ENCODE peak calls at places on chromosomes 5 and 9, in five cellular contexts. One of them, this sample, is unnamed.

GRCh38 chr5:107676702-107677101 is 6.0 kb upstream of the EFNA5 start:
- DNase-seq in effector memory CD4-positive, alpha-beta T cell: no peak
- DNase-seq in NCI-H2081: no peak
- DNase-seq in GM19239: no peak
- DNase-seq in NCI-H69: no peak
- DNase-seq in this sample: no peak

GRCh38 chr5:148855249-148856008 is 29.0 kb downstream of the ADRB2 start:
- DNase-seq in effector memory CD4-positive, alpha-beta T cell: no peak
- DNase-seq in NCI-H69: no peak
- DNase-seq in NCI-H2081: no peak
- DNase-seq in GM19239: no peak
- DNase-seq in this sample: no peak

GRCh38 chr9:114899461-114899860 is 30.9 kb downstream of the TNFSF8 start:
- DNase-seq in NCI-H69: peak
- DNase-seq in effector memory CD4-positive, alpha-beta T cell: no peak
- DNase-seq in GM19239: no peak
- DNase-seq in NCI-H2081: no peak
- DNase-seq in this sample: no peak

GRCh38 chr9:16866542-16866941 is 3.9 kb downstream of the BNC2 start:
- DNase-seq in NCI-H2081: no peak
- DNase-seq in effector memory CD4-positive, alpha-beta T cell: no peak
- DNase-seq in GM19239: no peak
- DNase-seq in NCI-H69: peak
- DNase-seq in this sample: no peak

GRCh38 chr5:136382071-136382470 is 16.7 kb upstream of the TRPC7 start:
- DNase-seq in NCI-H2081: no peak
- DNase-seq in GM19239: no peak
- DNase-seq in NCI-H69: no peak
- DNase-seq in effector memory CD4-positive, alpha-beta T cell: no peak
- DNase-seq in this sample: no peak

GRCh38 chr5:158203256-158203655 is 344.3 kb upstream of the CLINT1 start:
- DNase-seq in NCI-H69: peak
- DNase-seq in GM19239: no peak
- DNase-seq in NCI-H2081: peak
- DNase-seq in effector memory CD4-positive, alpha-beta T cell: no peak
- DNase-seq in this sample: no peak

GRCh38 chr5:141250576-141250975 is 5.4 kb downstream of the PCDHB15 start:
- DNase-seq in NCI-H2081: peak
- DNase-seq in GM19239: no peak
- DNase-seq in effector memory CD4-positive, alpha-beta T cell: no peak
- DNase-seq in NCI-H69: peak
- DNase-seq in this sample: no peak

GRCh38 chr5:102296229-102296817 is at the start of gene SLCO4C1:
- DNase-seq in GM19239: peak
- DNase-seq in NCI-H69: peak
- DNase-seq in effector memory CD4-positive, alpha-beta T cell: peak
- DNase-seq in NCI-H2081: peak
- DNase-seq in this sample: peak

GRCh38 chr5:126003309-126003708 is 419.9 kb upstream of the GRAMD2B start:
- DNase-seq in NCI-H69: peak
- DNase-seq in GM19239: no peak
- DNase-seq in NCI-H2081: no peak
- DNase-seq in effector memory CD4-positive, alpha-beta T cell: no peak
- DNase-seq in this sample: no peak

GRCh38 chr9:135075234-135076142 is 12.0 kb upstream of the OLFM1 start:
- DNase-seq in effector memory CD4-positive, alpha-beta T cell: no peak
- DNase-seq in NCI-H69: peak
- DNase-seq in GM19239: no peak
- DNase-seq in NCI-H2081: no peak
- DNase-seq in this sample: no peak

GRCh38 chr9:15136646-15137045 is 170.4 kb downstream of the TTC39B start:
- DNase-seq in effector memory CD4-positive, alpha-beta T cell: no peak
- DNase-seq in GM19239: no peak
- DNase-seq in NCI-H69: peak
- DNase-seq in NCI-H2081: no peak
- DNase-seq in this sample: no peak

GRCh38 chr9:38622083-38622674 is 1.8 kb upstream of the ANKRD18A start:
- DNase-seq in GM19239: no peak
- DNase-seq in NCI-H69: peak
- DNase-seq in effector memory CD4-positive, alpha-beta T cell: no peak
- DNase-seq in NCI-H2081: peak
- DNase-seq in this sample: peak

GRCh38 chr5:103847060-103847459 is 284.5 kb upstream of the NUDT12 start:
- DNase-seq in NCI-H69: no peak
- DNase-seq in effector memory CD4-positive, alpha-beta T cell: no peak
- DNase-seq in GM19239: no peak
- DNase-seq in NCI-H2081: no peak
- DNase-seq in this sample: no peak

GRCh38 chr5:14807471-14807870 is 64.1 kb downstream of the ANKH start:
- DNase-seq in NCI-H69: no peak
- DNase-seq in GM19239: no peak
- DNase-seq in effector memory CD4-positive, alpha-beta T cell: no peak
- DNase-seq in NCI-H2081: no peak
- DNase-seq in this sample: no peak

GRCh38 chr5:121968910-121969607 is 7.3 kb downstream of the SRFBP1 start:
- DNase-seq in GM19239: no peak
- DNase-seq in NCI-H2081: no peak
- DNase-seq in NCI-H69: peak
- DNase-seq in effector memory CD4-positive, alpha-beta T cell: no peak
- DNase-seq in this sample: no peak

GRCh38 chr5:25006734-25007133 is 362.0 kb upstream of the CDH10 start:
- DNase-seq in GM19239: no peak
- DNase-seq in effector memory CD4-positive, alpha-beta T cell: no peak
- DNase-seq in NCI-H2081: peak
- DNase-seq in NCI-H69: peak
- DNase-seq in this sample: peak

GRCh38 chr5:25500635-25501034 is 855.9 kb upstream of the CDH10 start:
- DNase-seq in NCI-H2081: no peak
- DNase-seq in NCI-H69: no peak
- DNase-seq in GM19239: no peak
- DNase-seq in effector memory CD4-positive, alpha-beta T cell: no peak
- DNase-seq in this sample: no peak

GRCh38 chr9:74125916-74126315 is 371.2 kb upstream of the RORB start:
- DNase-seq in NCI-H69: no peak
- DNase-seq in NCI-H2081: no peak
- DNase-seq in effector memory CD4-positive, alpha-beta T cell: no peak
- DNase-seq in GM19239: no peak
- DNase-seq in this sample: no peak

GRCh38 chr9:35415769-35416427 is 74.0 kb upstream of the RUSC2 start:
- DNase-seq in GM19239: no peak
- DNase-seq in NCI-H2081: no peak
- DNase-seq in effector memory CD4-positive, alpha-beta T cell: no peak
- DNase-seq in NCI-H69: peak
- DNase-seq in this sample: no peak

GRCh38 chr9:96853711-96854072 is 622 bp downstream of the ZNF782 start:
- DNase-seq in NCI-H69: peak
- DNase-seq in effector memory CD4-positive, alpha-beta T cell: no peak
- DNase-seq in NCI-H2081: peak
- DNase-seq in GM19239: no peak
- DNase-seq in this sample: peak

GRCh38 chr5:80254767-80255424 is 952 bp downstream of the SERINC5 start:
- DNase-seq in NCI-H69: peak
- DNase-seq in GM19239: no peak
- DNase-seq in effector memory CD4-positive, alpha-beta T cell: no peak
- DNase-seq in NCI-H2081: no peak
- DNase-seq in this sample: peak

GRCh38 chr9:136881691-136882108 is 4.6 kb upstream of the TRAF2 start:
- DNase-seq in NCI-H69: peak
- DNase-seq in effector memory CD4-positive, alpha-beta T cell: no peak
- DNase-seq in GM19239: peak
- DNase-seq in NCI-H2081: no peak
- DNase-seq in this sample: no peak

GRCh38 chr5:145902421-145902820 is 29.6 kb upstream of the GRXCR2 start:
- DNase-seq in NCI-H69: no peak
- DNase-seq in NCI-H2081: no peak
- DNase-seq in effector memory CD4-positive, alpha-beta T cell: no peak
- DNase-seq in GM19239: no peak
- DNase-seq in this sample: no peak

GRCh38 chr9:90925581-90926257 is 124.1 kb downstream of the SYK start:
- DNase-seq in GM19239: no peak
- DNase-seq in NCI-H69: no peak
- DNase-seq in effector memory CD4-positive, alpha-beta T cell: no peak
- DNase-seq in NCI-H2081: no peak
- DNase-seq in this sample: no peak

GRCh38 chr9:132572921-132573320 is 9.5 kb upstream of the BARHL1 start:
- DNase-seq in NCI-H69: peak
- DNase-seq in NCI-H2081: no peak
- DNase-seq in effector memory CD4-positive, alpha-beta T cell: no peak
- DNase-seq in GM19239: no peak
- DNase-seq in this sample: no peak

GRCh38 chr9:37036237-37037136 is 2.4 kb upstream of the PAX5 start:
- DNase-seq in GM19239: no peak
- DNase-seq in NCI-H69: peak
- DNase-seq in NCI-H2081: peak
- DNase-seq in effector memory CD4-positive, alpha-beta T cell: no peak
- DNase-seq in this sample: peak

GRCh38 chr9:468766-469496 is 254.3 kb downstream of the DOCK8 start:
- DNase-seq in NCI-H2081: no peak
- DNase-seq in NCI-H69: no peak
- DNase-seq in GM19239: peak
- DNase-seq in effector memory CD4-positive, alpha-beta T cell: no peak
- DNase-seq in this sample: no peak

GRCh38 chr5:89572696-89573095 is 689.7 kb upstream of the MEF2C start:
- DNase-seq in NCI-H69: no peak
- DNase-seq in GM19239: no peak
- DNase-seq in effector memory CD4-positive, alpha-beta T cell: no peak
- DNase-seq in NCI-H2081: no peak
- DNase-seq in this sample: no peak

GRCh38 chr9:111052831-111053230 is 14.6 kb upstream of the LPAR1 start:
- DNase-seq in NCI-H2081: no peak
- DNase-seq in GM19239: no peak
- DNase-seq in effector memory CD4-positive, alpha-beta T cell: no peak
- DNase-seq in NCI-H69: no peak
- DNase-seq in this sample: no peak

GRCh38 chr9:126805546-126806262 is 864 bp downstream of the ZBTB43 start:
- DNase-seq in NCI-H69: peak
- DNase-seq in GM19239: peak
- DNase-seq in NCI-H2081: no peak
- DNase-seq in effector memory CD4-positive, alpha-beta T cell: peak
- DNase-seq in this sample: no peak

GRCh38 chr9:94643746-94644145 is 4.4 kb upstream of the FBP1 start:
- DNase-seq in NCI-H2081: no peak
- DNase-seq in GM19239: no peak
- DNase-seq in effector memory CD4-positive, alpha-beta T cell: no peak
- DNase-seq in NCI-H69: no peak
- DNase-seq in this sample: no peak

GRCh38 chr9:3912817-3913216 is 387.0 kb upstream of the RFX3 start:
- DNase-seq in GM19239: no peak
- DNase-seq in effector memory CD4-positive, alpha-beta T cell: no peak
- DNase-seq in NCI-H69: peak
- DNase-seq in NCI-H2081: no peak
- DNase-seq in this sample: no peak

GRCh38 chr9:16575142-16575877 is 295.2 kb downstream of the BNC2 start:
- DNase-seq in NCI-H69: peak
- DNase-seq in NCI-H2081: no peak
- DNase-seq in effector memory CD4-positive, alpha-beta T cell: no peak
- DNase-seq in GM19239: no peak
- DNase-seq in this sample: no peak

GRCh38 chr5:121489972-121490371 is 361.7 kb upstream of the FTMT start:
- DNase-seq in GM19239: no peak
- DNase-seq in NCI-H69: no peak
- DNase-seq in effector memory CD4-positive, alpha-beta T cell: no peak
- DNase-seq in NCI-H2081: no peak
- DNase-seq in this sample: no peak

GRCh38 chr5:73160239-73160671 is 12.7 kb upstream of the TMEM174 start:
- DNase-seq in NCI-H69: no peak
- DNase-seq in effector memory CD4-positive, alpha-beta T cell: no peak
- DNase-seq in NCI-H2081: no peak
- DNase-seq in GM19239: no peak
- DNase-seq in this sample: no peak

GRCh38 chr5:122515709-122516431 is 203.8 kb downstream of the SNCAIP start:
- DNase-seq in effector memory CD4-positive, alpha-beta T cell: no peak
- DNase-seq in NCI-H69: peak
- DNase-seq in NCI-H2081: peak
- DNase-seq in GM19239: no peak
- DNase-seq in this sample: peak

GRCh38 chr9:37996050-37996811 is 72.8 kb downstream of the SHB start:
- DNase-seq in NCI-H2081: peak
- DNase-seq in GM19239: no peak
- DNase-seq in effector memory CD4-positive, alpha-beta T cell: no peak
- DNase-seq in NCI-H69: peak
- DNase-seq in this sample: no peak

GRCh38 chr9:2116073-2116472 is 100.9 kb downstream of the SMARCA2 start:
- DNase-seq in GM19239: no peak
- DNase-seq in effector memory CD4-positive, alpha-beta T cell: no peak
- DNase-seq in NCI-H69: peak
- DNase-seq in NCI-H2081: no peak
- DNase-seq in this sample: no peak

GRCh38 chr5:478355-478981 is 35.5 kb downstream of the EXOC3 start:
- DNase-seq in GM19239: no peak
- DNase-seq in effector memory CD4-positive, alpha-beta T cell: no peak
- DNase-seq in NCI-H69: no peak
- DNase-seq in NCI-H2081: no peak
- DNase-seq in this sample: no peak